ENCODE peak calls at places on chromosome 1, in five cellular contexts. Z, N, H, F and X are unnamed samples.
A peak's percentile ranks its signal among the peaks of the same experiment; 100 is the strongest.

GRCh38 chr1:235500971-235501540 is 3.2 kb downstream of the B3GALNT2 start:
- DNase-seq in Z (no peak), N (no peak), H (peak; percentile 46), F (no peak), X (no peak)

GRCh38 chr1:109892476-109893368 is 17.9 kb upstream of the CSF1 start:
- DNase-seq in Z (no peak), N (no peak), H (no peak), F (no peak), X (no peak)

GRCh38 chr1:223718850-223719249 is 6.5 kb downstream of the CAPN2 start:
- DNase-seq in Z (no peak), N (no peak), H (no peak), F (no peak), X (no peak)

GRCh38 chr1:37919277-37919676 is 27.6 kb downstream of the INPP5B start:
- DNase-seq in Z (no peak), N (no peak), H (peak; percentile 58), F (no peak), X (no peak)

GRCh38 chr1:243473281-243474210 is 217.7 kb downstream of the SDCCAG8 start:
- DNase-seq in Z (no peak), N (no peak), H (no peak), F (no peak), X (no peak)

GRCh38 chr1:54559771-54560231 is 11.8 kb downstream of the ACOT11 start:
- DNase-seq in Z (no peak), N (no peak), H (no peak), F (peak; percentile 88), X (no peak)

GRCh38 chr1:33005117-33005811 is 31.4 kb downstream of the AK2 start:
- DNase-seq in Z (no peak), N (no peak), H (no peak), F (no peak), X (no peak)

GRCh38 chr1:95496792-95497191 is 262.8 kb downstream of the RWDD3 start:
- DNase-seq in Z (no peak), N (no peak), H (no peak), F (no peak), X (no peak)

GRCh38 chr1:237962985-237963384 is 72.3 kb upstream of the ZP4 start:
- DNase-seq in Z (no peak), N (no peak), H (no peak), F (no peak), X (no peak)

GRCh38 chr1:18398791-18399551 is 81.8 kb upstream of the KLHDC7A start:
- DNase-seq in Z (no peak), N (no peak), H (no peak), F (no peak), X (no peak)

GRCh38 chr1:222093518-222093917 is 351.6 kb upstream of the DUSP10 start:
- DNase-seq in Z (no peak), N (no peak), H (no peak), F (no peak), X (no peak)

GRCh38 chr1:150981805-150982712 is at the start of gene ANXA9:
- DNase-seq in Z (peak; percentile 68), N (peak; percentile 74), H (no peak), F (no peak), X (peak; percentile 74)

GRCh38 chr1:209785592-209785991 is 1.2 kb upstream of the C1orf74 start:
- DNase-seq in Z (no peak), N (no peak), H (no peak), F (no peak), X (no peak)

GRCh38 chr1:224589006-224589405 is 27.1 kb upstream of the CNIH3 start:
- DNase-seq in Z (no peak), N (no peak), H (no peak), F (no peak), X (no peak)

GRCh38 chr1:224668991-224669390 is 52.9 kb downstream of the CNIH3 start:
- DNase-seq in Z (peak; percentile 54), N (no peak), H (no peak), F (no peak), X (no peak)

GRCh38 chr1:240768979-240769378 is 157.0 kb upstream of the GREM2 start:
- DNase-seq in Z (no peak), N (no peak), H (no peak), F (no peak), X (no peak)

GRCh38 chr1:247078315-247079140 is at the start of gene ZNF670:
- DNase-seq in Z (peak; percentile 95), N (peak; percentile 96), H (peak; percentile 97), F (peak; percentile 96), X (peak; percentile 98)

GRCh38 chr1:228145050-228145343 is 4.7 kb upstream of the GJC2 start:
- DNase-seq in Z (no peak), N (no peak), H (no peak), F (peak; percentile 39), X (no peak)

GRCh38 chr1:87113313-87113712 is 198.9 kb downstream of the HS2ST1 start:
- DNase-seq in Z (no peak), N (no peak), H (no peak), F (no peak), X (no peak)

GRCh38 chr1:221687731-221688487 is 54.0 kb downstream of the DUSP10 start:
- DNase-seq in Z (no peak), N (no peak), H (no peak), F (no peak), X (no peak)

GRCh38 chr1:41547781-41548560 is 63.5 kb upstream of the EDN2 start:
- DNase-seq in Z (no peak), N (peak; percentile 8), H (no peak), F (peak; percentile 62), X (peak; percentile 18)

GRCh38 chr1:168786476-168787330 is 57.7 kb upstream of the DPT start:
- DNase-seq in Z (no peak), N (no peak), H (no peak), F (no peak), X (no peak)

GRCh38 chr1:180956028-180956640 is 43.4 kb downstream of the KIAA1614 start:
- DNase-seq in Z (no peak), N (no peak), H (no peak), F (no peak), X (no peak)

GRCh38 chr1:3058263-3059030 is 10.6 kb upstream of the PRDM16 start:
- DNase-seq in Z (no peak), N (no peak), H (no peak), F (peak; percentile 53), X (no peak)

GRCh38 chr1:1040004-1040991 is 20.4 kb downstream of the AGRN start:
- DNase-seq in Z (peak; percentile 72), N (peak; percentile 71), H (peak; percentile 88), F (no peak), X (peak; percentile 87)

GRCh38 chr1:55860816-55861519 is 645.8 kb upstream of the USP24 start:
- DNase-seq in Z (no peak), N (no peak), H (no peak), F (no peak), X (no peak)

GRCh38 chr1:33971018-33971710 is 107.3 kb downstream of the HMGB4 start:
- DNase-seq in Z (peak; percentile 42), N (no peak), H (no peak), F (peak; percentile 58), X (no peak)

GRCh38 chr1:12244585-12244984 is 14.8 kb downstream of the VPS13D start:
- DNase-seq in Z (no peak), N (no peak), H (no peak), F (no peak), X (no peak)

GRCh38 chr1:203769505-203770343 is 4.7 kb downstream of the LAX1 start:
- DNase-seq in Z (peak; percentile 87), N (peak; percentile 74), H (no peak), F (no peak), X (peak; percentile 92)